ENCODE peak calls at places on chromosomes 1 and 21, in six cellular contexts. Y, J, P, F, I and V are unnamed samples.

GRCh38 chr1:212749924-212750535 is 41.5 kb downstream of the NSL1 start:
- DNase-seq in Y (peak), P (peak), J (no peak), F (peak), I (peak), V (no peak)

GRCh38 chr1:235341334-235341733 is 13.0 kb downstream of the GGPS1 start:
- DNase-seq in I (no peak), F (no peak), J (no peak), Y (no peak), P (no peak), V (no peak)

GRCh38 chr1:58765016-58765415 is 18.8 kb downstream of the JUN start:
- DNase-seq in Y (no peak), J (no peak), P (no peak), F (no peak), I (no peak), V (no peak)

GRCh38 chr1:188769181-188769580 is 1708.5 kb downstream of the BRINP3 start:
- DNase-seq in J (no peak), Y (no peak), I (no peak), P (no peak), F (no peak), V (no peak)

GRCh38 chr1:157969693-157970485 is 23.6 kb upstream of the KIRREL1 start:
- DNase-seq in J (no peak), P (peak), I (no peak), Y (peak), F (peak), V (no peak)

GRCh38 chr1:54028306-54029251 is 10.6 kb upstream of the LDLRAD1 start:
- DNase-seq in P (peak), I (no peak), J (no peak), Y (no peak), F (peak), V (no peak)

GRCh38 chr1:112674986-112675727 is 698 bp downstream of the MOV10 start:
- DNase-seq in Y (peak), F (peak), P (peak), J (no peak), I (no peak), V (no peak)

GRCh38 chr21:36704958-36705678 is 6.2 kb downstream of the SIM2 start:
- DNase-seq in Y (no peak), F (no peak), J (no peak), I (no peak), P (no peak), V (no peak)

GRCh38 chr1:61993331-61993961 is 201.2 kb upstream of the L1TD1 start:
- DNase-seq in F (no peak), I (no peak), P (no peak), Y (no peak), J (no peak), V (no peak)

GRCh38 chr1:195981448-195982139 is 626.6 kb downstream of the KCNT2 start:
- DNase-seq in P (no peak), I (no peak), F (no peak), Y (no peak), J (no peak), V (no peak)

GRCh38 chr1:117181630-117182041 is 29.1 kb downstream of the VTCN1 start:
- DNase-seq in P (no peak), I (no peak), Y (no peak), F (no peak), J (no peak), V (no peak)

GRCh38 chr1:152029144-152029936 is 7.5 kb downstream of the S100A11 start:
- DNase-seq in F (no peak), J (no peak), Y (no peak), P (no peak), I (no peak), V (no peak)

GRCh38 chr21:36749935-36750578 is 51.1 kb downstream of the SIM2 start:
- DNase-seq in F (no peak), I (no peak), Y (no peak), J (peak), P (no peak), V (no peak)

GRCh38 chr1:158285756-158286241 is 3.9 kb upstream of the CD1C start:
- DNase-seq in J (no peak), P (no peak), F (no peak), Y (no peak), I (peak), V (peak)

GRCh38 chr1:67264899-67265298 is 42.8 kb upstream of the IL12RB2 start:
- DNase-seq in F (no peak), J (no peak), P (no peak), Y (no peak), I (no peak), V (no peak)

GRCh38 chr1:218412181-218412580 is 67.0 kb downstream of the TGFB2 start:
- DNase-seq in I (no peak), Y (no peak), J (no peak), F (no peak), P (no peak), V (no peak)

GRCh38 chr1:101025283-101025679 is 303 bp downstream of the DPH5 start:
- DNase-seq in J (no peak), I (peak), Y (peak), P (peak), F (peak), V (peak)

GRCh38 chr1:104780470-104781078 is 1030.9 kb downstream of the AMY1C start:
- DNase-seq in F (peak), P (peak), J (no peak), I (no peak), Y (peak), V (no peak)

GRCh38 chr1:156947818-156948525 is 27.5 kb downstream of the LRRC71 start:
- DNase-seq in J (no peak), F (no peak), I (no peak), P (no peak), Y (no peak), V (no peak)

GRCh38 chr1:208184993-208185703 is 59.0 kb downstream of the PLXNA2 start:
- DNase-seq in P (no peak), I (no peak), F (no peak), J (no peak), Y (no peak), V (no peak)

GRCh38 chr1:195562074-195562473 is 1046.2 kb downstream of the KCNT2 start:
- DNase-seq in Y (no peak), I (no peak), J (no peak), P (no peak), F (no peak), V (no peak)

GRCh38 chr1:179817789-179818188 is 59.8 kb downstream of the TOR1AIP2 start:
- DNase-seq in P (peak), F (no peak), I (no peak), J (no peak), Y (no peak), V (no peak)

GRCh38 chr1:30977105-30977504 is 68.5 kb upstream of the SDC3 start:
- DNase-seq in I (no peak), Y (no peak), J (no peak), P (no peak), F (peak), V (no peak)

GRCh38 chr1:156172696-156173470 is 19.5 kb downstream of the SEMA4A start:
- DNase-seq in P (peak), J (no peak), I (no peak), F (peak), Y (peak), V (no peak)

GRCh38 chr1:46806196-46807020 is 7.6 kb downstream of the CYP4B1 start:
- DNase-seq in F (no peak), P (no peak), J (no peak), Y (no peak), I (no peak), V (no peak)

GRCh38 chr1:15788624-15789301 is 18.7 kb downstream of the UQCRHL start:
- DNase-seq in P (no peak), J (no peak), I (no peak), Y (no peak), F (no peak), V (no peak)

GRCh38 chr1:164725401-164725800 is 166.4 kb downstream of the PBX1 start:
- DNase-seq in P (peak), F (no peak), I (no peak), Y (no peak), J (no peak), V (no peak)

GRCh38 chr1:19668893-19669292 is 4.2 kb downstream of the HTR6 start:
- DNase-seq in J (no peak), Y (no peak), I (no peak), P (no peak), F (no peak), V (no peak)

GRCh38 chr1:155250633-155251449 is 4.4 kb downstream of the ENTREP3 start:
- DNase-seq in J (no peak), F (peak), P (peak), Y (peak), I (peak), V (peak)

GRCh38 chr1:89260042-89260441 is 12.6 kb downstream of the GBP5 start:
- DNase-seq in I (no peak), P (no peak), Y (no peak), J (no peak), F (no peak), V (no peak)

GRCh38 chr1:153357076-153357852 is 390 bp upstream of the S100A9 start:
- DNase-seq in I (no peak), P (no peak), Y (no peak), F (peak), J (no peak), V (peak)

GRCh38 chr21:37627074-37627473 is 260.5 kb downstream of the DYRK1A start:
- DNase-seq in F (no peak), J (no peak), I (no peak), Y (no peak), P (no peak), V (no peak)

GRCh38 chr1:8880068-8880676 is 1.7 kb upstream of the ENO1 start:
- DNase-seq in F (peak), J (no peak), I (no peak), Y (peak), P (no peak), V (peak)

GRCh38 chr1:115088871-115089442 is 346 bp downstream of the TSPAN2 start:
- DNase-seq in F (no peak), J (no peak), I (no peak), Y (no peak), P (peak), V (no peak)

GRCh38 chr1:115086176-115086830 is 3.0 kb downstream of the TSPAN2 start:
- DNase-seq in Y (no peak), J (no peak), F (no peak), I (no peak), P (no peak), V (no peak)

GRCh38 chr1:115089443-115090340 is at the start of gene TSPAN2:
- DNase-seq in F (no peak), I (no peak), P (peak), J (peak), Y (peak), V (peak)

GRCh38 chr1:115090547-115090946 is 1.2 kb upstream of the TSPAN2 start:
- DNase-seq in J (no peak), I (no peak), Y (no peak), P (no peak), F (no peak), V (no peak)

GRCh38 chr1:115088115-115088794 is 1.0 kb downstream of the TSPAN2 start:
- DNase-seq in P (peak), J (no peak), I (no peak), Y (no peak), F (no peak), V (no peak)
- H3K4me3 ChIP-seq in P (no peak), J (peak), I (no peak), Y (no peak), F (no peak), V (peak)

GRCh38 chr1:239511865-239512264 is 125.5 kb downstream of the CHRM3 start:
- DNase-seq in F (no peak), Y (no peak), J (no peak), P (no peak), I (no peak), V (no peak)
- TF ChIP-seq GABPA in F (no peak), Y (no peak), J (no peak), P (no peak), I (no peak), V (no peak)

GRCh38 chr1:50976111-50976889 is 6.3 kb downstream of the CDKN2C start:
- DNase-seq in J (no peak), P (no peak), F (no peak), I (no peak), Y (peak), V (no peak)
- H3K4me3 ChIP-seq in J (peak), P (peak), F (peak), I (peak), Y (peak), V (peak)

DNA sequence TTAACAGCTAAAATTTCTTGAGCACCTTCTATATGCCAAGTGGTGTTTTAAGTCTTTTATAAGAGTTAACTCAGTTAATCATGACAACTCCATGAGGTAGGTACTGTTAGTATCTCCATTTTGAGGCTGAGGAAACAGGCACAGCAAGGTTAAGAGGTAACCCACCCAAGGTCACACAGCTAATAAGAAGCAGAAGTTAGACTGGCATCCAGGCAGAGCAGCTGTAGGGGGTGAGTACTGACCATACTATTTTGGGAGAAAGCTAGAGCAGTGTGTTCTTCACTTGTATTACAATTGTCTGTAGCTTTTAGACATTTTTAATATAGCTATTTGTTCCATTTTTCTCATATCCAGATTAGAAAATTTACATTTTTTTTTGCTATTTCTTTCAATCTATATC is 4.8 kb downstream of the ATP6V1G3 start:
- DNase-seq in P (no peak), I (no peak), F (no peak), Y (no peak), J (no peak), V (no peak)
- TF ChIP-seq GABPA in P (no peak), I (no peak), F (no peak), Y (no peak), J (no peak), V (no peak)

DNA sequence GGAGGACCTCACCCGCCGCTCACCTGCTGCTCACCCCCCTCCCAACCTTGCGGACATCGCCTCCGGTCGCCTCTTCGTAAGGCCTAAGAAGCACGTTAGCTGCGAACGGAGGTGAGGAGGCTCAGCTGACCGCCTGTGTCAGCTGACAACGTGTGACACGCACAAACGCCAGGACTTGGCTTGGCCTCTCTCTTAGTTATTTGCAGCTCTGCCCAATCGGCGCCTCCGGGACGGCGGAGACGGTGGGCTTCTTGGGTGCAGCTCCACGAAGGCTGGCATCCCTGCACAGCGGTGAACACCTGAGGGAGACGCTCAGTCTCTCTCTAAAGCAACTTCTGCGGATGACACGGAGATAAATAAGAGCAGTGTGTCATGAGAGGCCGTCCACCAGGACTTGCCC is 319.0 kb downstream of the FAM72C start:
- DNase-seq in Y (no peak), F (no peak), J (no peak), P (no peak), I (no peak), V (no peak)
- H3K4me3 ChIP-seq in Y (no peak), F (no peak), J (no peak), P (no peak), I (no peak), V (no peak)

GRCh38 chr1:22799971-22800370 is 89.3 kb downstream of the EPHB2 start:
- DNase-seq in J (no peak), P (no peak), F (no peak), I (no peak), Y (peak), V (no peak)
- TF ChIP-seq GABPA in J (no peak), P (no peak), F (no peak), I (no peak), Y (no peak), V (no peak)

GRCh38 chr1:172514108-172514507 is 18.8 kb upstream of the SUCO start:
- DNase-seq in I (no peak), P (no peak), Y (no peak), F (no peak), J (no peak), V (no peak)

GRCh38 chr1:172510479-172510878 is 22.5 kb upstream of the SUCO start:
- DNase-seq in I (no peak), J (no peak), P (no peak), Y (no peak), F (peak), V (no peak)

GRCh38 chr1:172515927-172516326 is 17.0 kb upstream of the SUCO start:
- DNase-seq in Y (no peak), I (no peak), J (no peak), F (no peak), P (no peak), V (no peak)

GRCh38 chr1:172517545-172517944 is 15.4 kb upstream of the SUCO start:
- DNase-seq in F (no peak), I (no peak), P (no peak), J (no peak), Y (no peak), V (no peak)

GRCh38 chr1:172513480-172513879 is 19.5 kb upstream of the SUCO start:
- DNase-seq in J (no peak), P (no peak), I (no peak), F (no peak), Y (no peak), V (no peak)
- H3K4me3 ChIP-seq in J (no peak), P (no peak), I (no peak), F (no peak), Y (no peak), V (no peak)

GRCh38 chr21:46323227-46323709 is 402 bp downstream of the C21orf58 start:
- DNase-seq in F (no peak), J (no peak), I (no peak), Y (no peak), P (no peak), V (no peak)
- TF ChIP-seq GABPA in F (no peak), J (no peak), I (no peak), Y (no peak), P (no peak), V (no peak)

DNA sequence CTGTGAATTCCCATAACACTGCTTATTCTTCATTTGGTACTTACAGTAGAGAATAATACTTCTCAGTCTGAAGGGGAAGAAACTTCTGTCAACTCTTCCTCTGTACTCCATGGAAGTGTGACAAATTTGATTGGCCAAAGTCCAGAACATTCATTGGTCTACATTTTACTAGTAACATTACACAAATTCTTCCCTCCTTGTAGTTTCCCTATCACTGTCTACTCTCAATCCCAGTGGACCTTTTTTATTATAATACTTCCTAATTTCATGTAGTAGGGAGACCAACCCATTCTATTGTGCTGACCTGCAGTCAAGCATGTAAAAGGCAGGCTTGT is 74.7 kb downstream of the ALG6 start:
- DNase-seq in Y (no peak), F (no peak), J (no peak), P (no peak), I (no peak), V (no peak)
- H3K4me3 ChIP-seq in Y (no peak), F (no peak), J (no peak), P (no peak), I (no peak), V (no peak)